ENCODE peak calls at places on chromosomes 12 and 14, in seven cellular contexts. One of them, this sample, is unnamed.

GRCh38 chr12:55706840-55707671 is 648 bp downstream of the ITGA7 start:
- DNase-seq in K562: no peak
- DNase-seq in IMR-90: no peak
- DNase-seq in H1: no peak
- DNase-seq in GM12878: no peak
- DNase-seq in HepG2: no peak
- DNase-seq in SK-N-SH: no peak
- DNase-seq in this sample: no peak

GRCh38 chr12:49527361-49528130 is 11.3 kb upstream of the KCNH3 start:
- DNase-seq in K562: no peak
- DNase-seq in IMR-90: no peak
- DNase-seq in H1: no peak
- DNase-seq in GM12878: no peak
- DNase-seq in HepG2: no peak
- DNase-seq in SK-N-SH: no peak
- DNase-seq in this sample: no peak

GRCh38 chr14:76782885-76783566 is 21.8 kb downstream of the VASH1 start:
- DNase-seq in K562: no peak
- DNase-seq in IMR-90: no peak
- DNase-seq in H1: no peak
- DNase-seq in GM12878: no peak
- DNase-seq in HepG2: no peak
- DNase-seq in SK-N-SH: no peak
- DNase-seq in this sample: no peak

GRCh38 chr14:70624972-70625371 is 16.7 kb upstream of the TTC9 start:
- DNase-seq in K562: no peak
- DNase-seq in IMR-90: no peak
- DNase-seq in H1: no peak
- DNase-seq in GM12878: no peak
- DNase-seq in HepG2: no peak
- DNase-seq in SK-N-SH: no peak
- DNase-seq in this sample: peak

GRCh38 chr12:109583733-109584132 is 10.1 kb downstream of the MVK start:
- DNase-seq in K562: no peak
- DNase-seq in IMR-90: peak
- DNase-seq in H1: no peak
- DNase-seq in GM12878: no peak
- DNase-seq in HepG2: no peak
- DNase-seq in SK-N-SH: no peak
- DNase-seq in this sample: no peak

GRCh38 chr12:89073659-89074058 is 278.6 kb downstream of the DUSP6 start:
- DNase-seq in K562: no peak
- DNase-seq in IMR-90: no peak
- DNase-seq in H1: no peak
- DNase-seq in GM12878: no peak
- DNase-seq in HepG2: no peak
- DNase-seq in SK-N-SH: no peak
- DNase-seq in this sample: no peak

GRCh38 chr12:62581288-62582064 is 114.8 kb downstream of the MON2 start:
- DNase-seq in K562: peak
- DNase-seq in IMR-90: peak
- DNase-seq in H1: no peak
- DNase-seq in GM12878: no peak
- DNase-seq in HepG2: peak
- DNase-seq in SK-N-SH: peak
- DNase-seq in this sample: peak

GRCh38 chr14:51738754-51739153 is 87.0 kb downstream of the FRMD6 start:
- DNase-seq in K562: no peak
- DNase-seq in IMR-90: no peak
- DNase-seq in H1: peak
- DNase-seq in GM12878: no peak
- DNase-seq in HepG2: peak
- DNase-seq in SK-N-SH: no peak
- DNase-seq in this sample: peak

GRCh38 chr14:61080591-61081010 is 99.6 kb downstream of the SLC38A6 start:
- DNase-seq in K562: no peak
- DNase-seq in IMR-90: peak
- DNase-seq in H1: no peak
- DNase-seq in GM12878: peak
- DNase-seq in HepG2: no peak
- DNase-seq in SK-N-SH: no peak
- DNase-seq in this sample: no peak

GRCh38 chr12:13124661-13125505 is 21.4 kb upstream of the GSG1 start:
- DNase-seq in K562: no peak
- DNase-seq in IMR-90: peak
- DNase-seq in H1: no peak
- DNase-seq in GM12878: no peak
- DNase-seq in HepG2: no peak
- DNase-seq in SK-N-SH: no peak
- DNase-seq in this sample: no peak

GRCh38 chr14:94539181-94539580 is 22.1 kb upstream of the SERPINA4 start:
- DNase-seq in K562: no peak
- DNase-seq in IMR-90: no peak
- DNase-seq in H1: no peak
- DNase-seq in GM12878: no peak
- DNase-seq in HepG2: no peak
- DNase-seq in SK-N-SH: no peak
- DNase-seq in this sample: no peak

GRCh38 chr12:54147186-54147585 is 41.6 kb downstream of the SMUG1 start:
- DNase-seq in K562: no peak
- DNase-seq in IMR-90: no peak
- DNase-seq in H1: no peak
- DNase-seq in GM12878: no peak
- DNase-seq in HepG2: no peak
- DNase-seq in SK-N-SH: no peak
- DNase-seq in this sample: no peak

GRCh38 chr12:69555461-69555860 is 29.8 kb upstream of the CCT2 start:
- DNase-seq in K562: no peak
- DNase-seq in IMR-90: peak
- DNase-seq in H1: no peak
- DNase-seq in GM12878: no peak
- DNase-seq in HepG2: no peak
- DNase-seq in SK-N-SH: no peak
- DNase-seq in this sample: peak

DNA sequence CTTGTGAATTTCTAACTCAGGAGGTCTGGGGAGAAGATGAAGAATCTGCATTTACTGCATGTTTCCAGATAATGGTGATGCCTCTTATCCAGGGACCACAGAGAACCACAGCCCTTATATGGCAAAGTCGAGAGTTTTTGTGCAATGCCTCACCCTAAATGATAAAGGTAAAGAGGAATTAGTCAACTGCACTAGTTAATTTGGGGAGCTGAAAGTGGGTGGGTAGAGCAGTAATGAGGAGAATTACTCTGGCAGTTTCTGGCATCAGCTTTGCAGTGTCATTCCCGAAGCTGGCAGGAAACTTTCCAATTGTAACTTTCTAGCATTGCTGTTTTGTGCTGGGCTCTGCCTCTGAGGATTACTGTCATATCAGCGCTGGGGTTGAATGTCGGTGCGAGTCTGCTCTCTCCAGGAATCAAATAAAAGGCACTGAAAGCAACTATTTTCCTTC is 10.3 kb downstream of the EGLN3 start:
- DNase-seq in K562: no peak
- DNase-seq in IMR-90: no peak
- DNase-seq in H1: no peak
- DNase-seq in GM12878: no peak
- DNase-seq in HepG2: no peak
- DNase-seq in SK-N-SH: no peak
- DNase-seq in this sample: no peak
- TF ChIP-seq USF2 in K562: no peak
- TF ChIP-seq USF2 in IMR-90: no peak
- TF ChIP-seq USF2 in H1: no peak
- TF ChIP-seq USF2 in GM12878: no peak
- TF ChIP-seq USF2 in HepG2: no peak
- TF ChIP-seq USF2 in SK-N-SH: no peak
- TF ChIP-seq USF2 in this sample: no peak

GRCh38 chr12:112169966-112170365 is 44.6 kb downstream of the TRAFD1 start:
- DNase-seq in K562: no peak
- DNase-seq in IMR-90: no peak
- DNase-seq in H1: no peak
- DNase-seq in GM12878: no peak
- DNase-seq in HepG2: no peak
- DNase-seq in SK-N-SH: no peak
- DNase-seq in this sample: no peak

GRCh38 chr12:112167728-112168525 is 42.6 kb downstream of the TRAFD1 start:
- DNase-seq in K562: no peak
- DNase-seq in IMR-90: no peak
- DNase-seq in H1: no peak
- DNase-seq in GM12878: no peak
- DNase-seq in HepG2: no peak
- DNase-seq in SK-N-SH: no peak
- DNase-seq in this sample: no peak

GRCh38 chr12:112170376-112170775 is 45.0 kb downstream of the TRAFD1 start:
- DNase-seq in K562: peak
- DNase-seq in IMR-90: no peak
- DNase-seq in H1: no peak
- DNase-seq in GM12878: no peak
- DNase-seq in HepG2: no peak
- DNase-seq in SK-N-SH: peak
- DNase-seq in this sample: peak

GRCh38 chr12:112168561-112168971 is 43.2 kb downstream of the TRAFD1 start:
- DNase-seq in K562: no peak
- DNase-seq in IMR-90: no peak
- DNase-seq in H1: no peak
- DNase-seq in GM12878: no peak
- DNase-seq in HepG2: no peak
- DNase-seq in SK-N-SH: no peak
- DNase-seq in this sample: no peak

DNA sequence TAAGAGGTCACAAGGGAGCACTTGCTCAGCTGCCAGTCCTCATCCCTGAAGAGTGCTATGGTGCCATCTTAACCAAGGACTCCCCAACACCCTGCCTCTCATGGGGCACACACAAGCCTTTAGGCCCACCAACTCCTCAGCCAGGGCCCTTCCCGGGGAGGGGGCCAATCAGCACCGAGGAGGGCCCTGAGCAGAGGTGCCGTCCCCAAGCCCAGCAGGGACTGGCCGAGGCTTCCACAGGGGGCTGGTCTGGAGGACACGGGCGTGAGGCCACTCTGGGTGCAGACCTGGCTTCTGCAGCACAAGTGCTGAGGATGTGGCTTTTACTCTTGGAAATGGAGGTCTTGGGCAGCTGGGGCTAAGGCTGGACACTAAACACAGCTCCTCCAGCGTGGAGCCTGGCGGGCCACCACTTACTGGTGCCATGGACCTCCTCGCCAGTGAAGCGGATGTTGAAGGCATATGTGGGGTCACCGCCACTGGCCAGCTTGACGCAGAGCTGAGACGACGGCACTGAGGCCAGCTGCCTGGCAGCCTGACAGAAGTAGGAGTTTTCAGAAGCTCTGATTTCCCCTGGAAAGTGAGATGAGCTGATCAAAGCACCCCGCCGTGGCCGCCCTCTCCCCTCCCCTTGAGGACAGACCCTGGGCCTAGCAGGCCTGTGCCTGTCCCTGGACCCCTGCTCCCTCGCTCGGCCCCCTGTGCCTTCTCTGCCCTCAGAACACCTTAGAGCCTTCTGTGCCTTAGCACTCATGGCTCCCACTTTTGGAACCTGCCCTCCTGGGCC is 43.9 kb downstream of the TRAFD1 start:
- DNase-seq in K562: no peak
- DNase-seq in IMR-90: no peak
- DNase-seq in H1: no peak
- DNase-seq in GM12878: no peak
- DNase-seq in HepG2: no peak
- DNase-seq in SK-N-SH: no peak
- DNase-seq in this sample: no peak
- TF ChIP-seq RAD21 in K562: no peak
- TF ChIP-seq RAD21 in IMR-90: no peak
- TF ChIP-seq RAD21 in H1: no peak
- TF ChIP-seq RAD21 in GM12878: no peak
- TF ChIP-seq RAD21 in HepG2: no peak
- TF ChIP-seq RAD21 in SK-N-SH: no peak
- TF ChIP-seq RAD21 in this sample: no peak

GRCh38 chr12:118746960-118747359 is 234.4 kb upstream of the SRRM4 start:
- DNase-seq in K562: no peak
- DNase-seq in IMR-90: no peak
- DNase-seq in H1: no peak
- DNase-seq in GM12878: no peak
- DNase-seq in HepG2: no peak
- DNase-seq in SK-N-SH: no peak
- DNase-seq in this sample: no peak
- TF ChIP-seq USF2 in K562: no peak
- TF ChIP-seq USF2 in IMR-90: no peak
- TF ChIP-seq USF2 in H1: no peak
- TF ChIP-seq USF2 in GM12878: no peak
- TF ChIP-seq USF2 in HepG2: no peak
- TF ChIP-seq USF2 in SK-N-SH: no peak
- TF ChIP-seq USF2 in this sample: no peak

GRCh38 chr14:24251880-24252288 is 9.5 kb upstream of the TINF2 start:
- DNase-seq in K562: no peak
- DNase-seq in IMR-90: peak
- DNase-seq in H1: no peak
- DNase-seq in GM12878: no peak
- DNase-seq in HepG2: no peak
- DNase-seq in SK-N-SH: no peak
- DNase-seq in this sample: no peak
- TF ChIP-seq RAD21 in K562: no peak
- TF ChIP-seq RAD21 in IMR-90: no peak
- TF ChIP-seq RAD21 in H1: no peak
- TF ChIP-seq RAD21 in GM12878: no peak
- TF ChIP-seq RAD21 in HepG2: no peak
- TF ChIP-seq RAD21 in SK-N-SH: no peak
- TF ChIP-seq RAD21 in this sample: no peak

DNA sequence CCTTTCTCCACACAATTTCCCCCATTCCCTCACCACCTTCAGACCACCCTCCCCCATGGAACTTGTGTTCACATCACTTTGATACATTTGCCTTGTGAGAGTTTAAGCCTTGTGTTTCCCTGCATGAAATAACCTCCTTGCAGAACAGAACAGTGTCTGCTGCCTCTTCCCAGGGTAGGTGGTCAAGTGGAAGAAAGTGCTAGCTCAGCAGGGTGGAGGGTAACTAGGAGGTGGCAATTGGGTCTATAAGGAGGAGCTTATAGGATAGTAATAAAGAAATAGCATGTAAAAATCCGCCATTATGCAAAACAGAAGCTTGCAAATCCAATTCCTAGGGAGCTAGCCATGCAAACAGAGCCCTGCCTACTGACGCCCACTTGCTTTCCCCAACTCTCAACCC is 13.9 kb upstream of the KRT8 start:
- DNase-seq in K562: no peak
- DNase-seq in IMR-90: no peak
- DNase-seq in H1: no peak
- DNase-seq in GM12878: no peak
- DNase-seq in HepG2: no peak
- DNase-seq in SK-N-SH: no peak
- DNase-seq in this sample: no peak
- TF ChIP-seq USF2 in K562: no peak
- TF ChIP-seq USF2 in IMR-90: no peak
- TF ChIP-seq USF2 in H1: no peak
- TF ChIP-seq USF2 in GM12878: no peak
- TF ChIP-seq USF2 in HepG2: no peak
- TF ChIP-seq USF2 in SK-N-SH: no peak
- TF ChIP-seq USF2 in this sample: no peak

GRCh38 chr14:71908141-71908540 is 24.1 kb upstream of the RGS6 start:
- DNase-seq in K562: no peak
- DNase-seq in IMR-90: no peak
- DNase-seq in H1: no peak
- DNase-seq in GM12878: no peak
- DNase-seq in HepG2: no peak
- DNase-seq in SK-N-SH: no peak
- DNase-seq in this sample: no peak
- TF ChIP-seq RAD21 in K562: no peak
- TF ChIP-seq RAD21 in IMR-90: no peak
- TF ChIP-seq RAD21 in H1: no peak
- TF ChIP-seq RAD21 in GM12878: no peak
- TF ChIP-seq RAD21 in HepG2: no peak
- TF ChIP-seq RAD21 in SK-N-SH: no peak
- TF ChIP-seq RAD21 in this sample: no peak